ENCODE peak calls at places on chromosomes 16 and 17, in nine cellular contexts. One of them, this sample, is unnamed.

GRCh38 chr17:1487939-1488825 is 4.3 kb downstream of the MYO1C start:
- DNase-seq in HCT116: no peak
- DNase-seq in IMR-90: peak
- DNase-seq in sigmoid colon: peak
- DNase-seq in prostate gland: peak
- DNase-seq in Peyer's patch: peak
- DNase-seq in A549: peak
- DNase-seq in gastrocnemius medialis: peak
- DNase-seq in breast epithelium: peak
- DNase-seq in this sample: no peak

GRCh38 chr17:58333396-58334207 is 5.0 kb upstream of the TSPOAP1 start:
- DNase-seq in HCT116: no peak
- DNase-seq in IMR-90: no peak
- DNase-seq in sigmoid colon: no peak
- DNase-seq in prostate gland: no peak
- DNase-seq in Peyer's patch: no peak
- DNase-seq in A549: no peak
- DNase-seq in gastrocnemius medialis: no peak
- DNase-seq in breast epithelium: no peak
- DNase-seq in this sample: no peak

GRCh38 chr17:60135951-60136666 is 13.7 kb upstream of the CA4 start:
- DNase-seq in HCT116: no peak
- DNase-seq in IMR-90: no peak
- DNase-seq in sigmoid colon: peak
- DNase-seq in prostate gland: no peak
- DNase-seq in Peyer's patch: peak
- DNase-seq in A549: no peak
- DNase-seq in gastrocnemius medialis: no peak
- DNase-seq in breast epithelium: no peak
- DNase-seq in this sample: no peak

GRCh38 chr16:10554569-10554968 is 25.8 kb downstream of the EMP2 start:
- DNase-seq in HCT116: no peak
- DNase-seq in IMR-90: no peak
- DNase-seq in sigmoid colon: no peak
- DNase-seq in prostate gland: no peak
- DNase-seq in Peyer's patch: no peak
- DNase-seq in A549: no peak
- DNase-seq in gastrocnemius medialis: no peak
- DNase-seq in breast epithelium: no peak
- DNase-seq in this sample: no peak

GRCh38 chr17:29640413-29640812 is 17.7 kb upstream of the CORO6 start:
- DNase-seq in HCT116: no peak
- DNase-seq in IMR-90: peak
- DNase-seq in sigmoid colon: no peak
- DNase-seq in prostate gland: no peak
- DNase-seq in Peyer's patch: no peak
- DNase-seq in A549: no peak
- DNase-seq in gastrocnemius medialis: peak
- DNase-seq in breast epithelium: no peak
- DNase-seq in this sample: no peak

GRCh38 chr17:21258593-21258992 is 5.4 kb upstream of the NATD1 start:
- DNase-seq in HCT116: no peak
- DNase-seq in IMR-90: no peak
- DNase-seq in sigmoid colon: no peak
- DNase-seq in prostate gland: no peak
- DNase-seq in Peyer's patch: no peak
- DNase-seq in A549: no peak
- DNase-seq in gastrocnemius medialis: no peak
- DNase-seq in breast epithelium: no peak
- DNase-seq in this sample: no peak

GRCh38 chr16:50880926-50881325 is 139.0 kb downstream of the CYLD start:
- DNase-seq in HCT116: no peak
- DNase-seq in IMR-90: no peak
- DNase-seq in sigmoid colon: no peak
- DNase-seq in prostate gland: no peak
- DNase-seq in Peyer's patch: no peak
- DNase-seq in A549: no peak
- DNase-seq in gastrocnemius medialis: no peak
- DNase-seq in breast epithelium: no peak
- DNase-seq in this sample: no peak

GRCh38 chr17:30095507-30096244 is 20.9 kb upstream of the NSRP1 start:
- DNase-seq in HCT116: peak
- DNase-seq in IMR-90: peak
- DNase-seq in sigmoid colon: no peak
- DNase-seq in prostate gland: no peak
- DNase-seq in Peyer's patch: no peak
- DNase-seq in A549: peak
- DNase-seq in gastrocnemius medialis: no peak
- DNase-seq in breast epithelium: no peak
- DNase-seq in this sample: no peak

GRCh38 chr17:21502301-21502700 is 126.1 kb downstream of the KCNJ12 start:
- DNase-seq in HCT116: no peak
- DNase-seq in IMR-90: no peak
- DNase-seq in sigmoid colon: no peak
- DNase-seq in prostate gland: no peak
- DNase-seq in Peyer's patch: no peak
- DNase-seq in A549: no peak
- DNase-seq in gastrocnemius medialis: no peak
- DNase-seq in breast epithelium: no peak
- DNase-seq in this sample: no peak

GRCh38 chr16:10130482-10130996 is 51.7 kb downstream of the GRIN2A start:
- DNase-seq in HCT116: no peak
- DNase-seq in IMR-90: no peak
- DNase-seq in sigmoid colon: no peak
- DNase-seq in prostate gland: no peak
- DNase-seq in Peyer's patch: no peak
- DNase-seq in A549: no peak
- DNase-seq in gastrocnemius medialis: no peak
- DNase-seq in breast epithelium: no peak
- DNase-seq in this sample: no peak

GRCh38 chr17:77096570-77097214 is 44.1 kb upstream of the SEC14L1 start:
- DNase-seq in HCT116: peak
- DNase-seq in IMR-90: peak
- DNase-seq in sigmoid colon: no peak
- DNase-seq in prostate gland: peak
- DNase-seq in Peyer's patch: no peak
- DNase-seq in A549: peak
- DNase-seq in gastrocnemius medialis: peak
- DNase-seq in breast epithelium: no peak
- DNase-seq in this sample: no peak

GRCh38 chr16:69031877-69032301 is 73.6 kb upstream of the HAS3 start:
- DNase-seq in HCT116: peak
- DNase-seq in IMR-90: no peak
- DNase-seq in sigmoid colon: no peak
- DNase-seq in prostate gland: no peak
- DNase-seq in Peyer's patch: peak
- DNase-seq in A549: peak
- DNase-seq in gastrocnemius medialis: no peak
- DNase-seq in breast epithelium: no peak
- DNase-seq in this sample: no peak

DNA sequence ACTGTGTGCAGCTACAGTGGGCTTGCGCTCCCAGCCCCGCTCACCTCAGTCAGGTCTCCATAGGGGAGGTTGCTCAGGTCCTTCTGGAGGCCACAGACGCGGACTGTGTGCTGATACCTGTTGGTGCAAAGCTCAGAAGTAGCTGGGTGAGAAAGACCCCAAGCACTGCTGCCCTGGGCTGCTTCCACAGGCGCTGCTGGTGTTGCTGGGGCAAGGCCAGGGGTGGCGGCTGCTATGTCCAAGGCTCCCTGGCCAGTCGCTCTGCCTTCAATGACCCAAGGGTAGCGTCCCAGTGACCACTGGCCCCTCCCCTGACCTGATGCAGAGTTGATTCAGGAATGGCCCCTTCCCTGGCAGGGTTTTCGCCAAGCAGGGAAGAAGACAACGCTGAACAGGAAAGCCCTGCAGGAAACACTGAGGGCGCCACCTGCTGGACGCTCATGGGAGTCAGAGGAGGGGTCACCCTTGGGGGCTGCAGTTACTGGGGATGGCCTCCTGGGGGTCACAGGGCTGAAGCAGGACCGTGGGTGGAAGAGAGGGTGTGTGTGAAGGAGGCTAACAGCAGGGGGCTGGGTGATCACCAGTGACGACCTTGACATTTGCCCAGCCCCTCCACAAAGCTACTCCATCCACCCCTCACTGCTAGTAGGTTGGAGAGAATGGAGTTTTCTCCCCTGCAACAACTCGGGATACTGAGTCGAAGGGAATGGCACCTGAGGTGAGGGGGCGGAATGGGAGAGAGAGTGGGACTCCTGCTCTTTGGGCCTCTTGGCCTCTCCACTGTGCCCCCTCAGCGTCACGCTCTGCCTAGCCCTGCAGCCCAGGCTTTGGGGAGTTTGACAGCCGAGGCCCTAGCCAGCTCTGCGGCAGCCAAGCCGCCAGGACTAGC is 38.3 kb downstream of the ABCC12 start:
- DNase-seq in HCT116: peak
- DNase-seq in IMR-90: no peak
- DNase-seq in sigmoid colon: no peak
- DNase-seq in prostate gland: no peak
- DNase-seq in Peyer's patch: peak
- DNase-seq in A549: peak
- DNase-seq in gastrocnemius medialis: no peak
- DNase-seq in breast epithelium: no peak
- DNase-seq in this sample: no peak
- TF ChIP-seq CTCF in HCT116: peak
- TF ChIP-seq CTCF in IMR-90: peak
- TF ChIP-seq CTCF in sigmoid colon: no peak
- TF ChIP-seq CTCF in prostate gland: no peak
- TF ChIP-seq CTCF in Peyer's patch: peak
- TF ChIP-seq CTCF in A549: peak
- TF ChIP-seq CTCF in gastrocnemius medialis: peak
- TF ChIP-seq CTCF in breast epithelium: no peak
- TF ChIP-seq CTCF in this sample: peak

DNA sequence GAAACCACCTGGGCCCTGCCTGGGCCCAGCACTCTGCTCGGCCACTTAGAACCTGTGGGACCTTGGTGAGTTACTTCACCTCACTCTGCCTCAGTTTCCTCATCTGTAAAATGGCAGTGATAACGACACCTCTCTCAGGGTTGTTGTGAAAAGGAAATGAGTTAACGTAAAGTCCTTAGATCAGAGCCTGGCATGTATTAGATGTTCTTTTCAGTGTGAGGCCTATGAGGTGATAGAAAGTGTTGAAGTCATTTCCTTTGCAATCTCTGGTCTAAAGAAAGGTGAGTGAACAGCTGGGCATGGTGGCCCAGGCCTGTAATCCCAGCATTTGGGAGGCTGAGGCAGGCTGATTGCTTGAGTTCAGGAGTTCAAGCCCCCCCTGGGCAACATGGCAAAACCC is 51.7 kb upstream of the LGALS9 start:
- DNase-seq in HCT116: no peak
- DNase-seq in IMR-90: no peak
- DNase-seq in sigmoid colon: no peak
- DNase-seq in prostate gland: no peak
- DNase-seq in Peyer's patch: no peak
- DNase-seq in A549: no peak
- DNase-seq in gastrocnemius medialis: no peak
- DNase-seq in breast epithelium: no peak
- DNase-seq in this sample: no peak
- H3K27ac ChIP-seq in HCT116: peak
- H3K27ac ChIP-seq in IMR-90: no peak
- H3K27ac ChIP-seq in sigmoid colon: no peak
- H3K27ac ChIP-seq in prostate gland: no peak
- H3K27ac ChIP-seq in Peyer's patch: no peak
- H3K27ac ChIP-seq in A549: peak
- H3K27ac ChIP-seq in gastrocnemius medialis: peak
- H3K27ac ChIP-seq in breast epithelium: no peak
- H3K27ac ChIP-seq in this sample: no peak

DNA sequence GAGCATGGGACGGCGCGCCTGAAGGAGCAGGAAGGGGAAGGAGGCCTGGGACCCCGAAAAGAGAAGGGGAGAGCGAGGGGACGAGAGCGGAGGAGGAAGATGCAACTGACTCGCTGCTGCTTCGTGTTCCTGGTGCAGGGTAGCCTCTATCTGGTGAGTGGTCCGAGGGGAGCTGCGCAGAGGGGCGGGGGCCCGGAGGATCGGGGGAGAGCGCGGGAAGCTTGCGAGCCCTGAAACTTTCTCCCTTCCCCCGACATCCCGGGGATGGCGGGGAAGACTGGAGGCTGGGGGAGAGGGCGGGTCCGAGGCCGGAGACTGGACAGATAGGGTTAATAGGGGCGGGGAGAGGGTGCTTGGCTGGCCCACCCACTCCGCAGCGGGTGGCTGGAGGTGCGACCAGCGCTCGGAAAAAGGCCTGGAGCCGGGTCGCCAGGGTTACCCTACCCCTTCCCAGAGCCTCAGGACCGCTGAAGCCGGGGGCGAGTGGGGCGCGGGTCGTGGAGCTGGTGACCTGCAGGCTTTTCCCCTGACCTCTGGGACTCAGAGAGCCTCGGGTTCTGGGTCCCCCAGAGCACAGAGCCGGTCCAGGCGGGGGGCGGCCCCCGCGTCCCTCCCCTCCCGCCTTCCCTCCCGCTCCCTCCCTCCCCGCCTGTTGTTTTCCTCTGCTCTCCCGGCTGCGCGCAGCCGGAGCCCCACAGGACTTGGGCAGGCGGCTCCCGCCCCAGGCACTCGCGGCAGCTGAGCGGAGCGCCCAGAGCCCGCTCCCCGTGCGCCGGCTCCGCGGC is 642 bp downstream of the NXPH3 start:
- DNase-seq in HCT116: no peak
- DNase-seq in IMR-90: peak
- DNase-seq in sigmoid colon: peak
- DNase-seq in prostate gland: no peak
- DNase-seq in Peyer's patch: no peak
- DNase-seq in A549: peak
- DNase-seq in gastrocnemius medialis: no peak
- DNase-seq in breast epithelium: no peak
- DNase-seq in this sample: no peak
- TF ChIP-seq POLR2A in HCT116: no peak
- TF ChIP-seq POLR2A in IMR-90: no peak
- TF ChIP-seq POLR2A in sigmoid colon: peak
- TF ChIP-seq POLR2A in prostate gland: no peak
- TF ChIP-seq POLR2A in Peyer's patch: no peak
- TF ChIP-seq POLR2A in A549: no peak
- TF ChIP-seq POLR2A in gastrocnemius medialis: no peak
- TF ChIP-seq POLR2A in breast epithelium: no peak
- TF ChIP-seq POLR2A in this sample: no peak

GRCh38 chr17:38557836-38558750 is 47.7 kb downstream of the SRCIN1 start:
- DNase-seq in HCT116: peak
- DNase-seq in IMR-90: peak
- DNase-seq in sigmoid colon: peak
- DNase-seq in prostate gland: peak
- DNase-seq in Peyer's patch: peak
- DNase-seq in A549: peak
- DNase-seq in gastrocnemius medialis: peak
- DNase-seq in breast epithelium: peak
- DNase-seq in this sample: peak
- TF ChIP-seq CTCF in HCT116: peak
- TF ChIP-seq CTCF in IMR-90: peak
- TF ChIP-seq CTCF in sigmoid colon: peak
- TF ChIP-seq CTCF in prostate gland: peak
- TF ChIP-seq CTCF in Peyer's patch: peak
- TF ChIP-seq CTCF in A549: peak
- TF ChIP-seq CTCF in gastrocnemius medialis: peak
- TF ChIP-seq CTCF in breast epithelium: peak
- TF ChIP-seq CTCF in this sample: peak

DNA sequence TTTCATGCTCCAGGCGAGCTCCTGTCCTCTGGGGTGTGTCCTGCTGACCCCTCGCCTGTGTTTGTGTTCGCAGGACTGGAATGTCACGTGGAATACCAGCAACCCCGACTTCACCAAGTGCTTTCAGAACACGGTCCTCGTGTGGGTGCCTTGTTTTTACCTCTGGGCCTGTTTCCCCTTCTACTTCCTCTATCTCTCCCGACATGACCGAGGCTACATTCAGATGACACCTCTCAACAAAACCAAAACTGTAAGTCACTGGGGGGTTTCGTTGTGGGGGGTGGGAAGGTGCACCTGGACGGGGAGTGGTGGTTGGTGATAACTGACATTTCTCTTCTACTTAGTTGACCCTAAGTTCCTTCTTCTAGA is 58.3 kb downstream of the ABCC1 start:
- DNase-seq in HCT116: no peak
- DNase-seq in IMR-90: no peak
- DNase-seq in sigmoid colon: no peak
- DNase-seq in prostate gland: no peak
- DNase-seq in Peyer's patch: peak
- DNase-seq in A549: no peak
- DNase-seq in gastrocnemius medialis: no peak
- DNase-seq in breast epithelium: no peak
- DNase-seq in this sample: no peak
- H3K27ac ChIP-seq in HCT116: no peak
- H3K27ac ChIP-seq in IMR-90: peak
- H3K27ac ChIP-seq in sigmoid colon: no peak
- H3K27ac ChIP-seq in prostate gland: no peak
- H3K27ac ChIP-seq in Peyer's patch: peak
- H3K27ac ChIP-seq in A549: peak
- H3K27ac ChIP-seq in gastrocnemius medialis: peak
- H3K27ac ChIP-seq in breast epithelium: no peak
- H3K27ac ChIP-seq in this sample: peak